ENCODE peak calls at places on chromosomes 2 and 18, in nine cellular contexts. U is CD8-positive, alpha-beta T cell; C is body of pancreas; E is heart right ventricle; S is prostate gland; O is foreskin fibroblast; H is Panc1; G is mesendoderm; V is epithelial cell of esophagus. R is an unnamed sample.

GRCh38 chr2:39787950-39788349 is 8.9 kb upstream of the THUMPD2 start:
- DNase-seq in U (no peak), S (no peak), E (no peak), O (peak), G (no peak), V (peak), C (no peak), H (no peak), R (no peak)

GRCh38 chr2:160871096-160871495 is 289.1 kb upstream of the TANK start:
- DNase-seq in G (no peak), E (peak), C (no peak), O (peak), H (no peak), V (no peak), U (no peak), S (no peak), R (no peak)

GRCh38 chr2:128323501-128323931 is 4.8 kb upstream of the HS6ST1 start:
- DNase-seq in U (peak), H (no peak), S (no peak), E (no peak), V (no peak), O (no peak), C (no peak), G (no peak), R (peak)

GRCh38 chr18:79553696-79554095 is 125.9 kb upstream of the CTDP1 start:
- DNase-seq in S (no peak), E (no peak), O (no peak), G (no peak), C (no peak), U (no peak), V (no peak), H (no peak), R (no peak)

GRCh38 chr2:223674998-223675609 is 72.9 kb upstream of the SCG2 start:
- DNase-seq in G (no peak), C (peak), S (no peak), V (peak), U (no peak), O (peak), E (no peak), H (no peak), R (no peak)

GRCh38 chr2:59774821-59775463 is 778.5 kb downstream of the BCL11A start:
- DNase-seq in V (no peak), C (no peak), H (no peak), E (no peak), S (no peak), U (no peak), G (no peak), O (no peak), R (no peak)

GRCh38 chr2:58155160-58155778 is 85.9 kb downstream of the FANCL start:
- DNase-seq in V (no peak), O (no peak), U (no peak), G (no peak), C (no peak), S (no peak), H (no peak), E (no peak), R (no peak)

GRCh38 chr18:906416-907170 is 1.9 kb downstream of the ADCYAP1 start:
- DNase-seq in H (no peak), E (no peak), O (peak), S (no peak), C (peak), V (no peak), G (peak), U (no peak), R (peak)

GRCh38 chr2:27804146-27804545 is 32.6 kb downstream of the MRPL33 start:
- DNase-seq in U (no peak), C (no peak), G (no peak), E (no peak), S (no peak), V (no peak), O (peak), H (no peak), R (no peak)

GRCh38 chr2:212078103-212078502 is 460.5 kb downstream of the ERBB4 start:
- DNase-seq in U (no peak), V (no peak), E (no peak), O (no peak), H (no peak), G (no peak), S (no peak), C (no peak), R (no peak)
- H3K4me3 ChIP-seq in U (no peak), V (no peak), E (no peak), O (no peak), H (no peak), G (no peak), S (no peak), C (no peak), R (no peak)

DNA sequence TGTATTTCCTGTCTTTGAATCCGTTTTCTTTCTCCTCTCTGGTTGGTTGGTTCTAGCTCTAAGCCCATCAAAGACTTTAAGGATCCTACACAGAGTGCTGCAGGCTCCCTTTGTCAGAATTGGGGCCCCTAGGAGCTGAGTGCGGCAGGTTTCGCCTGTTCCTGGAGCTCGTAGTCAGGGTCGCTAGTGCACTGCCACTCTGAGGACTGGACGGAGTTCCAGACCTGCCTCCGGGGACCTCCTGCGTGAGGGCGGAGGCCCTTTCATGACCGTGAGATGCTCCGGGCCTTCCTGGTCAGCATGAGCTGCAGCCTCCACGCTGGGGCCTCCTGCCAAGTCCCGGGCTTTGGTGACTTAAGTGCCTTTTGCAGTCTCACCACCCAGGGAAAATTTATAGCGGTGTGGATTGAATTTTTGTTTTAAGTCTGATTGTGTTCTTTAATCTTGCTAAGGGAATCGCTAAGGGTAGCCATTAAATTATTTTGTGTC is 33.7 kb downstream of the CHRNA1 start:
- DNase-seq in G (no peak), S (no peak), C (no peak), O (no peak), E (no peak), V (no peak), H (no peak), U (no peak), R (no peak)
- H3K4me3 ChIP-seq in G (no peak), S (peak), C (no peak), O (peak), E (peak), V (no peak), H (peak), U (peak), R (peak)

GRCh38 chr2:170818294-170819104 is 1.8 kb downstream of the GAD1 start:
- DNase-seq in S (no peak), C (no peak), U (no peak), G (no peak), E (no peak), V (no peak), O (no peak), H (no peak), R (no peak)
- H3K4me3 ChIP-seq in S (peak), C (no peak), U (no peak), G (peak), E (peak), V (no peak), O (peak), H (peak), R (peak)

GRCh38 chr18:21242141-21243040 is at the start of gene GREB1L:
- DNase-seq in V (peak), H (no peak), O (peak), S (no peak), G (peak), U (no peak), C (peak), E (peak), R (no peak)

GRCh38 chr18:21241224-21242131 is 554 bp upstream of the GREB1L start:
- DNase-seq in S (no peak), U (no peak), C (peak), H (no peak), V (no peak), O (peak), G (peak), E (peak), R (no peak)

GRCh38 chr18:21243041-21243431 is 1.0 kb downstream of the GREB1L start:
- DNase-seq in O (peak), E (peak), C (no peak), G (peak), U (no peak), H (no peak), V (peak), S (no peak), R (no peak)
- H3K4me3 ChIP-seq in O (peak), E (peak), C (no peak), G (no peak), U (no peak), H (peak), V (peak), S (peak), R (peak)

DNA sequence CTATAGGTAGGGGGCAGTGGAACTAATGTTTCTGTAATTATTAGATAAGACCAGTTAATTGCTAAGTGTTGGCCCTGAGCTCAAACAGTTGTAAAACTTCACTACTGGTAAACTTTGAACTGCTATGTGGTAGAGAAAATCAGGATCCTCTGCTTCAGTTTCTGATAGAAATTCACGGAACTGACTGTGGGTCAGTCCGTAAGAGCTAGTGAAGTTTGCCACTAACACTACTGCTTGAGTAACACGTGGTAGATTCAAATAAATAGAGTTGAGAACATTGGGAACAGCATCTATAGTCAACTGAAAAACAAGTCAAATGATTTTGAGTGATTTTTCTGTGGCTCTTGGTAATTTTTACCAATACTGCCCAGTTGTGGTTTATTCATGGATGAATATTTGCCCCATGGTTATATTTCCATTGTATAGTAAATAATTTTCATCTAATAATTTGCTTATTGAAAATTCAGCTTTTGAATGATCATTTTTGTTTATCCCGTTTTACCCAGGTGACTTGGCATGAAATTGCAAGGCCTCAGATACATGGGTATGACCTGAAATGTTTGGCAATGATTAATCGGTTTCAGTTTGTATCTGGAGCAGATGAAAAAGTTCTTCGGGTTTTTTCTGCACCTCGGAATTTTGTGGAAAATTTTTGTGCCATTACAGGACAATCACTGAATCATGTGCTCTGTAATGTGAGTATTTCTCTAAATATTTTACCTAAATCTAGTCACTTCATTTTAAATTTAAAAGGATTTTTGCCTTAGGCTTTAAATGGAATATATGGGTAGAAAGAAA is 26.5 kb downstream of the ELP2 start:
- DNase-seq in S (no peak), O (peak), H (no peak), G (no peak), C (no peak), V (no peak), E (no peak), U (no peak), R (no peak)
- H3K4me3 ChIP-seq in S (no peak), O (no peak), H (no peak), G (no peak), C (no peak), V (no peak), E (no peak), U (no peak), R (no peak)

R was measured in esophagus muscularis mucosa.